ENCODE peak calls at places on chromosomes 5 and 9, in ten cellular contexts. F is substantia nigra, V is RWPE1, M is non-pigmented ciliary epithelial cell, E is stomach, B is GDM1, Q is SK-N-SH, S is caudate nucleus, T is T-helper 9 cell, D is GM18507. L is an unnamed sample.

GRCh38 chr5:124981901-124982300 is 235.5 kb upstream of the ZNF608 start:
- DNase-seq in F (no peak), V (no peak), M (no peak), E (no peak), B (no peak), Q (no peak), S (no peak), T (no peak), D (no peak), L (no peak)

GRCh38 chr5:142602720-142603245 is 83.1 kb downstream of the FGF1 start:
- DNase-seq in F (no peak), V (peak), M (no peak), E (no peak), B (no peak), Q (no peak), S (no peak), T (no peak), D (no peak), L (no peak)

GRCh38 chr9:104843644-104844226 is 79.8 kb downstream of the NIPSNAP3B start:
- DNase-seq in F (no peak), V (no peak), M (no peak), E (no peak), B (no peak), Q (peak), S (no peak), T (no peak), D (no peak), L (no peak)

GRCh38 chr5:174793684-174794328 is 69.4 kb downstream of the MSX2 start:
- DNase-seq in F (peak), V (peak), M (no peak), E (peak), B (peak), Q (peak), S (peak), T (peak), D (peak), L (no peak)

GRCh38 chr5:167050568-167051214 is 1240.8 kb upstream of the WWC1 start:
- DNase-seq in F (no peak), V (no peak), M (no peak), E (no peak), B (no peak), Q (no peak), S (no peak), T (no peak), D (no peak), L (no peak)

GRCh38 chr9:120970249-120970648 is 43.7 kb upstream of the TRAF1 start:
- DNase-seq in F (no peak), V (no peak), M (no peak), E (no peak), B (no peak), Q (no peak), S (no peak), T (no peak), D (no peak), L (peak)

GRCh38 chr9:108972626-108973209 is 38.5 kb downstream of the ABITRAM start:
- DNase-seq in F (no peak), V (no peak), M (no peak), E (no peak), B (no peak), Q (no peak), S (no peak), T (no peak), D (no peak), L (peak)

GRCh38 chr5:179608131-179608581 is 15.3 kb downstream of the HNRNPH1 start:
- DNase-seq in F (no peak), V (no peak), M (no peak), E (no peak), B (peak), Q (no peak), S (peak), T (peak), D (no peak), L (no peak)